ENCODE peak calls at places on chromosomes 16 and 17, in six cellular contexts. H is A549; M is body of pancreas; Y is neural progenitor cell; V is CD4-positive, alpha-beta T cell; R is RWPE2. U is an unnamed sample.

GRCh38 chr16:14302031-14302398 is 230.9 kb downstream of the MRTFB start:
- DNase-seq in V (no peak), R (no peak), Y (peak), H (peak), M (peak), U (no peak)

GRCh38 chr16:12054396-12054795 is 77.9 kb downstream of the SNX29 start:
- DNase-seq in R (no peak), M (no peak), H (no peak), Y (no peak), V (no peak), U (no peak)

GRCh38 chr16:12142157-12142556 is 165.6 kb downstream of the SNX29 start:
- DNase-seq in H (no peak), Y (no peak), M (no peak), V (no peak), R (no peak), U (no peak)

GRCh38 chr17:78818152-78818846 is 22.3 kb downstream of the USP36 start:
- DNase-seq in V (no peak), M (no peak), Y (no peak), R (no peak), H (no peak), U (no peak)

GRCh38 chr16:30063893-30064745 is 1.4 kb upstream of the ALDOA start:
- DNase-seq in V (peak), R (no peak), Y (peak), H (peak), M (peak), U (no peak)

GRCh38 chr17:31629696-31630470 is 229.2 kb downstream of the COPRS start:
- DNase-seq in Y (no peak), R (no peak), M (no peak), H (no peak), V (no peak), U (no peak)

GRCh38 chr16:14682121-14682520 is 12.0 kb downstream of the PLA2G10 start:
- DNase-seq in H (no peak), M (no peak), R (no peak), V (no peak), Y (no peak), U (no peak)

GRCh38 chr17:70078549-70078948 is 3.5 kb downstream of the KCNJ16 start:
- DNase-seq in R (no peak), Y (no peak), H (no peak), M (no peak), V (no peak), U (no peak)

GRCh38 chr16:74936902-74937560 is 47.9 kb downstream of the WDR59 start:
- DNase-seq in Y (no peak), H (no peak), V (no peak), R (no peak), M (no peak), U (peak)

GRCh38 chr17:19812407-19812806 is 55.3 kb downstream of the ULK2 start:
- DNase-seq in M (no peak), Y (no peak), V (no peak), H (no peak), R (no peak), U (no peak)

GRCh38 chr17:62219500-62219899 is 154.4 kb upstream of the MED13 start:
- DNase-seq in M (no peak), Y (no peak), H (no peak), V (no peak), R (no peak), U (no peak)

GRCh38 chr16:77686385-77686784 is 35.9 kb upstream of the NUDT7 start:
- DNase-seq in Y (no peak), H (no peak), R (no peak), V (no peak), M (no peak), U (no peak)

GRCh38 chr17:40539711-40540411 is 25.4 kb downstream of the CCR7 start:
- DNase-seq in V (no peak), Y (no peak), R (no peak), H (no peak), M (no peak), U (no peak)
- H3K27ac ChIP-seq in V (peak), Y (no peak), R (peak), H (peak), M (peak), U (no peak)

GRCh38 chr16:48432136-48432535 is 46.9 kb upstream of the SIAH1 start:
- DNase-seq in R (no peak), H (no peak), Y (no peak), V (no peak), M (no peak), U (no peak)
- H3K27ac ChIP-seq in R (no peak), H (peak), Y (no peak), V (no peak), M (no peak), U (no peak)

GRCh38 chr16:1834096-1834495 is 7.1 kb downstream of the FAHD1 start:
- DNase-seq in Y (no peak), V (no peak), H (no peak), M (no peak), R (no peak), U (no peak)
- H3K27ac ChIP-seq in Y (no peak), V (no peak), H (no peak), M (no peak), R (no peak), U (peak)

DNA sequence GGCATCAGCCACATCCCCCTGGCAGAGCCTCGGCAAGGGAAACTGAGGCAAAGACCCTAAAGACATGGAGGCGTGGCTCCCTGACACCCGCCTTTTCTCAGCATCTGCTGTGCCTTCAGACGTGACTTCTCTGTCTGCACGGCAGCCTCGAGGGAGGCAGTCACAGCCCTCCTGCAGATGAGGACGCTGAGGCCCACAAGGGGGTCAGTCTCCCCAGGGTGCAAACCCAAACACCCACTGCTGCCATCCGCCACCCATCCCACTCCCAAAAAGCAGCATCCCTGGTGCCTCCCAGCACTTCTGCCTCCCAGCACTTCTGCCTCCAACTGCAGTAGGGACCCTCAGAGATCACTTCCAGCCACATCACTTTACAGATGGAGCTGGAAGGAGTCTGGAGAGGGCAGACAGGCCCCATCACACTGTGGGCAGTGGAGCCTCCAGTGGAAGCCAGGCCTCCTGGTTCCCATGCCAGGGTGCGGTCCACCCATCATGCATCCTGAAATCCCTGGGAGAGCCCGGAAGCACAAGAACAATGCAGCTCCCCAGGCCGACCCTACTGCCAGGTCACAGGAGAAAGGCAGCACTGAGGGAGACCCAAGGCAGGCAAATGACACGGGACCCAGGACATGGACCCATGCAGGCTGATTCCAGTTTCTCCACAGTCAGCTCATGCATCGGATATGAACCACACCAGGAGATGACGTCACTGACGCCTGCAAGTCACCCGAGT is 23.8 kb downstream of the KDM8 start:
- DNase-seq in V (no peak), Y (no peak), R (no peak), M (no peak), H (no peak), U (no peak)
- H3K27ac ChIP-seq in V (peak), Y (no peak), R (no peak), M (no peak), H (no peak), U (no peak)

DNA sequence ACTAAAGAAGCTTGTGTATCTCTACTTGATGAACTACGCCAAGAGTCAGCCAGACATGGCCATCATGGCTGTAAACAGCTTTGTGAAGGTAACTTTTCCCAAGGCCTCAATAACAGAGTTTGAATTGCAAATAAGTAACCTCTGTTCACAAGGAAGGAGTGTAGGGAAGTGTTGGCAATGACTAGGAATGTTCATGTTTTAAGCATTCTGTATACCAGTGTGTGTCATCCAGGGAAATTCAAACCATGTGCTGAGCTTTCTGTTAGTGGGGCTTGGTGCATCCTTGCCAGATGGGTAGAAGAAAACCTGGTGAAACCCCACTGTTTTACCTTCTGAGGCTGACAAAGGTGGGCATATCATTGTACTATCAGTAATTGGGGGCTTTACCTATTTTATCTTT is 18.6 kb downstream of the AP2B1 start:
- DNase-seq in H (no peak), Y (no peak), M (no peak), R (no peak), V (no peak), U (no peak)
- H3K27ac ChIP-seq in H (no peak), Y (no peak), M (no peak), R (no peak), V (no peak), U (no peak)

GRCh38 chr17:80453126-80453979 is 23.1 kb downstream of the NPTX1 start:
- DNase-seq in V (no peak), M (peak), R (no peak), H (no peak), Y (no peak), U (no peak)
- H3K27ac ChIP-seq in V (no peak), M (no peak), R (peak), H (peak), Y (no peak), U (no peak)

DNA sequence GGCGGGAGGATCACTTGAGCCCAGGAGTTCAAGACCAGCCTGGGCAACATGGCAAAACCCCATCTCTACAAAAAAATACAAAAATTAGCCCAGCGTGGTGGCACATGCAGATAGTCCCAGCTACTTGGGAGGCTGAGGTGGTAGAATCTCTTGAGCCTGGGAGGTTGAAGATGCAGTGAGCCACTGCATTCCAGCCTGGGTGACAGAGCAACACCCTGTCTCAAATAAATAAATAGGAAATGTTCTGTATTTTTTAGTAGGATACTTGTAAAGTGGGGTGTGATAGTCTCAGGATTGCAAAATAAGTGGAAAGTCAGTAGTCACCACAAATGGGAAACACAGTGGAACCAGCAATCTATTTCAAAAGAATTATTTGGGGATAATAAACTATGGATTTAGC is 4.0 kb downstream of the RSPRY1 start:
- DNase-seq in M (no peak), Y (no peak), V (no peak), H (no peak), R (no peak), U (no peak)
- H3K27ac ChIP-seq in M (no peak), Y (no peak), V (no peak), H (peak), R (peak), U (peak)

U was measured in epithelial cell of prostate.